ENCODE peak calls at places on chromosome 3, in five cellular contexts. R is natural killer cell; Z is CD8-positive, alpha-beta T cell; I is pancreas; G is RWPE1. U is an unnamed sample.

GRCh38 chr3:18648868-18649450 is 223.8 kb upstream of the SATB1 start:
- DNase-seq in R (no peak), Z (no peak), I (no peak), G (no peak), U (no peak)

GRCh38 chr3:161508852-161509477 is 12.4 kb downstream of the OTOL1 start:
- DNase-seq in R (no peak), Z (no peak), I (no peak), G (peak), U (no peak)

GRCh38 chr3:130395331-130395730 is 49.9 kb downstream of the COL6A5 start:
- DNase-seq in R (no peak), Z (no peak), I (no peak), G (no peak), U (no peak)

GRCh38 chr3:45760878-45761711 is 35.2 kb downstream of the SLC6A20 start:
- DNase-seq in R (peak), Z (no peak), I (peak), G (peak), U (no peak)

GRCh38 chr3:10205461-10206165 is 40.9 kb downstream of the IRAK2 start:
- DNase-seq in R (no peak), Z (no peak), I (no peak), G (peak), U (peak)

GRCh38 chr3:28972921-28973320 is 307.9 kb upstream of the RBMS3 start:
- DNase-seq in R (no peak), Z (no peak), I (no peak), G (no peak), U (no peak)

GRCh38 chr3:133376805-133377204 is 23.1 kb upstream of the BFSP2 start:
- DNase-seq in R (no peak), Z (no peak), I (no peak), G (no peak), U (no peak)

GRCh38 chr3:73148207-73148606 is 86.7 kb downstream of the EBLN2 start:
- DNase-seq in R (no peak), Z (no peak), I (no peak), G (no peak), U (no peak)

GRCh38 chr3:58135712-58136543 is 74.8 kb downstream of the DNASE1L3 start:
- DNase-seq in R (no peak), Z (no peak), I (no peak), G (no peak), U (no peak)

GRCh38 chr3:46908986-46909534 is 31.5 kb downstream of the PTH1R start:
- DNase-seq in R (no peak), Z (no peak), I (no peak), G (no peak), U (peak)

GRCh38 chr3:80278056-80278455 is 510.3 kb upstream of the ROBO1 start:
- DNase-seq in R (no peak), Z (no peak), I (no peak), G (no peak), U (no peak)

GRCh38 chr3:26365706-26366105 is 256.9 kb upstream of the LRRC3B start:
- DNase-seq in R (no peak), Z (no peak), I (no peak), G (no peak), U (no peak)

DNA sequence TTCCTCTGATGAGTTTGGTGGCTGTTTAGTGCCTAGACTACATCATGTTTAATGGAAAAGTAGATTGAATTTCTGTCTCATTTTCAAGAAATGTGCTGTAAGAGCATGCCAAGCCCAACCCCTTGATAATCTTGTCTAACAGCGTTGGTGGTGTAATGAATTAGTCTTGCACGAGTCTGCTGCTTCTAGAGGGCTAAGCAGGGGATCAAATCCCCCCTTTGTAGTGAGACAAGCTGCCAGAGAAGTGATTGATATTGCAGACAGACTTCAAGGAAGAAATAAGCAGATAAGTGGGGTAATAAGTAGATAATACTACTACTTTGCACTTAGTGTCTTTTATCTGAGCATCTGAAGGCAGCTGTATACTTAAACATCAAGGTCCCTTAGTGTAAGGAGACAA is 141.4 kb downstream of the TP63 start:
- DNase-seq in R (no peak), Z (no peak), I (no peak), G (no peak), U (no peak)
- TF ChIP-seq CTCF in R (no peak), Z (no peak), I (no peak), G (no peak), U (no peak)

GRCh38 chr3:126209741-126210140 is 29.4 kb upstream of the ALDH1L1 start:
- DNase-seq in R (no peak), Z (no peak), I (no peak), G (no peak), U (no peak)

GRCh38 chr3:126211569-126211968 is 31.2 kb upstream of the ALDH1L1 start:
- DNase-seq in R (no peak), Z (no peak), I (no peak), G (no peak), U (no peak)

GRCh38 chr3:126213376-126214044 is 33.1 kb upstream of the ALDH1L1 start:
- DNase-seq in R (no peak), Z (no peak), I (no peak), G (no peak), U (no peak)

GRCh38 chr3:126212250-126212628 is 31.9 kb upstream of the ALDH1L1 start:
- DNase-seq in R (no peak), Z (no peak), I (no peak), G (no peak), U (no peak)

GRCh38 chr3:126212629-126213375 is 32.4 kb upstream of the ALDH1L1 start:
- DNase-seq in R (no peak), Z (no peak), I (peak), G (peak), U (no peak)
- TF ChIP-seq CTCF in R (no peak), Z (no peak), I (peak), G (peak), U (no peak)

GRCh38 chr3:188978772-188979171 is 193.0 kb upstream of the TPRG1 start:
- DNase-seq in R (no peak), Z (no peak), I (no peak), G (no peak), U (no peak)
- TF ChIP-seq CTCF in R (no peak), Z (no peak), I (no peak), G (no peak), U (no peak)

GRCh38 chr3:62667714-62668113 is 207.5 kb downstream of the CADPS start:
- DNase-seq in R (no peak), Z (no peak), I (no peak), G (no peak), U (no peak)
- TF ChIP-seq CTCF in R (no peak), Z (no peak), I (no peak), G (no peak), U (no peak)

GRCh38 chr3:140163159-140163763 is 228.3 kb downstream of the CLSTN2 start:
- DNase-seq in R (no peak), Z (no peak), I (no peak), G (no peak), U (no peak)

GRCh38 chr3:140164922-140165590 is 230.1 kb downstream of the CLSTN2 start:
- DNase-seq in R (no peak), Z (no peak), I (no peak), G (peak), U (no peak)

GRCh38 chr3:140159646-140160045 is 224.7 kb downstream of the CLSTN2 start:
- DNase-seq in R (no peak), Z (no peak), I (no peak), G (no peak), U (no peak)

GRCh38 chr3:140164156-140164555 is 229.2 kb downstream of the CLSTN2 start:
- DNase-seq in R (no peak), Z (no peak), I (no peak), G (no peak), U (no peak)

GRCh38 chr3:140160553-140160952 is 225.6 kb downstream of the CLSTN2 start:
- DNase-seq in R (no peak), Z (no peak), I (no peak), G (no peak), U (no peak)
- TF ChIP-seq CTCF in R (no peak), Z (no peak), I (no peak), G (no peak), U (no peak)

U was measured in CD14-positive monocyte.